ENCODE peak calls at places on chromosomes 16 and 17, in four cellular contexts. P is neural progenitor cell, E is heart left ventricle, V is left ventricle myocardium inferior. J is an unnamed sample.

GRCh38 chr17:50056961-50057330 is 1.0 kb downstream of the ITGA3 start:
- DNase-seq in P (peak; percentile 49), V (no peak), E (peak; percentile 41), J (no peak)

GRCh38 chr17:15341385-15341849 is at the start of gene TEKT3:
- DNase-seq in P (peak; percentile 96), V (peak; percentile 90), E (peak; percentile 93), J (peak; percentile 67)

GRCh38 chr17:34996422-34997029 is 16.2 kb downstream of the LIG3 start:
- DNase-seq in P (no peak), E (no peak), V (no peak), J (no peak)

GRCh38 chr17:61201211-61201610 is 198.4 kb upstream of the TBX2 start:
- DNase-seq in E (no peak), V (no peak), P (no peak), J (no peak)

GRCh38 chr16:86605950-86606349 is 27.6 kb downstream of the FOXL1 start:
- DNase-seq in V (no peak), E (no peak), P (no peak), J (no peak)

GRCh38 chr17:77264617-77265230 is 124.0 kb downstream of the SEC14L1 start:
- DNase-seq in V (no peak), E (no peak), P (no peak), J (no peak)

GRCh38 chr17:75635610-75636202 is 2.5 kb downstream of the SMIM5 start:
- DNase-seq in E (peak; percentile 79), P (no peak), V (peak; percentile 71), J (peak; percentile 32)

GRCh38 chr17:77666480-77666879 is 292.0 kb upstream of the TNRC6C start:
- DNase-seq in E (no peak), P (no peak), V (no peak), J (no peak)

GRCh38 chr17:74212262-74212912 is 984 bp upstream of the TTYH2 start:
- DNase-seq in V (peak; percentile 24), E (peak; percentile 54), P (peak; percentile 34), J (no peak)

GRCh38 chr17:43392397-43392796 is 6.4 kb upstream of the ARL4D start:
- DNase-seq in E (no peak), V (no peak), P (no peak), J (no peak)

GRCh38 chr16:66036775-66037715 is 329.4 kb upstream of the CDH5 start:
- DNase-seq in E (no peak), V (no peak), P (no peak), J (peak; percentile 17)

GRCh38 chr17:70636517-70637133 is 467.3 kb downstream of the KCNJ2 start:
- DNase-seq in E (no peak), V (no peak), P (peak; percentile 42), J (no peak)

GRCh38 chr17:4733073-4733531 is 1.9 kb downstream of the MED11 start:
- DNase-seq in E (peak; percentile 55), P (no peak), V (no peak), J (no peak)

GRCh38 chr17:52986056-52986662 is 827.6 kb upstream of the CA10 start:
- DNase-seq in E (no peak), P (peak; percentile 53), V (no peak), J (no peak)

GRCh38 chr16:85733155-85733838 is 17.6 kb downstream of the C16orf74 start:
- DNase-seq in E (no peak), P (no peak), V (no peak), J (no peak)

GRCh38 chr17:45284176-45285140 is 22.6 kb upstream of the SPATA32 start:
- DNase-seq in V (peak; percentile 75), P (peak; percentile 40), E (peak; percentile 90), J (peak; percentile 78)

GRCh38 chr17:76866774-76867577 is 1.2 kb upstream of the MGAT5B start:
- DNase-seq in P (no peak), V (no peak), E (no peak), J (no peak)

GRCh38 chr17:4004517-4005295 is 40.5 kb upstream of the ATP2A3 start:
- DNase-seq in E (peak; percentile 62), P (peak; percentile 85), V (peak; percentile 46), J (peak; percentile 61)

GRCh38 chr17:27396941-27397340 is 59.3 kb upstream of the KSR1 start:
- DNase-seq in P (no peak), E (no peak), V (no peak), J (no peak)

GRCh38 chr17:7687908-7688807 is at the start of gene WRAP53:
- DNase-seq in E (peak; percentile 99), V (peak; percentile 96), P (peak; percentile 100), J (peak; percentile 98)

GRCh38 chr16:85137323-85138072 is 25.2 kb upstream of the CIBAR2 start:
- DNase-seq in V (peak; percentile 96), P (peak; percentile 25), E (peak; percentile 98), J (peak; percentile 97)

GRCh38 chr17:75881678-75882454 is 3.5 kb upstream of the TRIM47 start:
- DNase-seq in E (no peak), V (no peak), P (no peak), J (no peak)

GRCh38 chr17:48125829-48126612 is 18.5 kb downstream of the SNX11 start:
- DNase-seq in P (no peak), E (no peak), V (no peak), J (no peak)

DNA sequence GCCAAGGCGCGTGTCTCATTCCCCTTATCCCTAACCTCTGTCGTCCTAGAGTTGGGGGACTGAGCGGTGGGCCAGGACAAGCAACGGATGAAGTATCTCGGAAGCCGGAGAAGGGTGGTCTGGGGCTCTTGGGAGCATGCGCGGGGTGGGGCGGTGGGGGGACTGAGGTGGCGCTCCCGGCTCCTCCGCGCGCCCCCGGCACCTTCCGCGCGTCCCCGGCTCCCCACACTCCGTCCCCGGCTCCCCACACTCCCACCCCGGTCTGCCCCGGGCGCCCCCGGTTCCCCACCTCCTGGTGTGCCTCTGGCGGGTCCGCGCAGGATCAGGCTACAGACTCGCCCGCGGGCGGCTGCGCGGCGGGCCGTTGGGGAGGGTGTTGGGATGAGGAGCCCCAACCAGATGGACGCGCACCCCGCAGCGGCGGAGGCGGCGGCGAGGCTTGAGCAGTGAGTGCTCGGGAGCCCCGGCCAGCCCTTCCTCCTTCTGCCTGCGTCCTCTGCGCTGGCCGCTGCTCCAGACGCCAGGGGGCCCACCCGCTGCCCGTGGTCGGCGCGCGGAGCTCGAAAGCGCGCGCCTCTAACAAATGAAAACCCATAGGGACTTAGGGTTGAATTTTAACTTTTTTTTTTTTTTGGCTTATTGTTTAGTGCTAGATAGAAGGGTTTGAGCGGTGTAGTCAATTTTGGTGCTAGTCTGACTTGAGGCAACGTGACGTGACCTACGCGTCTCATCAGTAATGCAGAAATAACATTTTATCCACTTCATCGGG is 5.6 kb upstream of the CRYM start:
- DNase-seq in P (peak; percentile 90), E (peak; percentile 71), V (peak; percentile 49), J (peak; percentile 51)
- TF ChIP-seq CTCF in P (peak; percentile 55), E (peak; percentile 37), V (peak; percentile 66), J (peak; percentile 40)

DNA sequence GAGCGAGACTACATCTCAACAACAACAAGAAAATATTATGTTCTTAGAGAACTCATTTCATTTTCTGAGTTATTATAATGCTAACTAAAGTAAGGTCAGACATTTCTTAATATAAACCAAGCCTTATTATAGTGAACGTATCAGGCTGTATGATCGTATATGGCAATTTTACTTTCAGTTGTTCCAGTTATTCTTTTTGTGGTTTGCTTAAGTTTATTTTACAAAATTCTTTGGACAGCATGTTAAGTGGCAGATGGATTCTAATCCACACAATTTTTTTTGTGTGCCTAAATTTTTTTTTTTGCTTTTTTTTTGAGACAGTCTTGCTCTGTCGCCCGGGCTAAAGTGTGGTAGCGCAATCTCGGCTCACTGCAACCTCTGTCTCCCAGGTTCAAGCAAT is 59.0 kb downstream of the VMP1 start:
- DNase-seq in V (no peak), P (no peak), E (no peak), J (no peak)
- H3K36me3 ChIP-seq in V (peaks cover 27% of the 10 kb centered on the region), P (no peaks in the 10 kb centered on the region), E (no peaks in the 10 kb centered on the region), J (no peaks in the 10 kb centered on the region)

GRCh38 chr16:73064227-73064995 is 16.5 kb upstream of the ZFHX3 start:
- DNase-seq in P (no peak), V (peak; percentile 39), E (peak; percentile 61), J (no peak)

GRCh38 chr16:73064996-73065349 is 17.0 kb upstream of the ZFHX3 start:
- DNase-seq in E (peak; percentile 28), P (no peak), V (no peak), J (no peak)

GRCh38 chr16:73066927-73067670 is 19.2 kb upstream of the ZFHX3 start:
- DNase-seq in V (no peak), E (peak; percentile 35), P (peak; percentile 44), J (no peak)

GRCh38 chr16:73066321-73066926 is 18.5 kb upstream of the ZFHX3 start:
- DNase-seq in E (peak; percentile 42), P (peak; percentile 65), V (no peak), J (no peak)

DNA sequence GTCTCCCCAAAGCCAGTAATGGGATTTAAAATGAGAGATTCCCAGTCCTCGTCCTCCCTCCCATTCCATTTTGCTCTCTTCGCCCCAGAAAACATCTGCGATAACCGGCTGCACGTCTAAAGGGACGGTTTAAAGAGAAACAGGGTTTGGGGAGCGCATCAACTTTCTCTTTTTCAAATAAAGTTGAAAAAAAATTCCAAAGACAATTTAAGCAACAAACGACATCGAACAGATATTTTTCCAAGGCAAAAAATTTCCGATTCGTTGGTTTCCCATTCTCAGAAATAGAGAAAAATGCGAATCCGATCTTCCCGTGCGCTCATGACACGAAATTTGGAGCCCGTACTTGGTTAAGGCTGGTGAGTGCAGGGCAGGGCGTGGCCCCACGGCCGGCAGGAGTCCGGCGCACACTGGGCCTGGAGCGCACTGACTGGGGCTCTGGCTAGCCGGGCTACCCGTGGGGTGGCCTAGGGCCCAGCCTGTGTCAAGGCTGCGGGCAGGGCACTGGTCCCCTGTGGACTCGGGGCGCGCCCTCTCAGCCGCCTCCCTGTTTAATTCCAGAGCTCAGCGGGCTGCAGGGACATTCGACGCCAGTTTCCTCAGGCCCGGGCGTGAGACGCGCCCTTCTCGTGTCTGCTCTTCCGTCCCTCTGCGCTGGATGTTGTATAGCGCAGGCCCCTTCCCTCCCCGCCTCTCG is 17.8 kb upstream of the ZFHX3 start:
- DNase-seq in P (peak; percentile 66), V (peak; percentile 58), E (peak; percentile 72), J (no peak)
- H3K4me3 ChIP-seq in P (peak overlapping the region; percentile 42), V (peak overlapping the region; percentile 61), E (peak overlapping the region; percentile 22), J (no peak overlapping the region)

GRCh38 chr17:19747159-19747719 is 859 bp downstream of the ALDH3A1 start:
- DNase-seq in P (no peak), V (no peak), E (no peak), J (no peak)

GRCh38 chr17:19746517-19746916 is 1.6 kb downstream of the ALDH3A1 start:
- DNase-seq in P (no peak), E (no peak), V (no peak), J (no peak)

GRCh38 chr17:19744492-19744891 is 3.6 kb downstream of the ALDH3A1 start:
- DNase-seq in P (no peak), E (no peak), V (no peak), J (no peak)

GRCh38 chr17:19743101-19744100 is 4.7 kb downstream of the ALDH3A1 start:
- DNase-seq in E (no peak), V (no peak), P (no peak), J (no peak)

DNA sequence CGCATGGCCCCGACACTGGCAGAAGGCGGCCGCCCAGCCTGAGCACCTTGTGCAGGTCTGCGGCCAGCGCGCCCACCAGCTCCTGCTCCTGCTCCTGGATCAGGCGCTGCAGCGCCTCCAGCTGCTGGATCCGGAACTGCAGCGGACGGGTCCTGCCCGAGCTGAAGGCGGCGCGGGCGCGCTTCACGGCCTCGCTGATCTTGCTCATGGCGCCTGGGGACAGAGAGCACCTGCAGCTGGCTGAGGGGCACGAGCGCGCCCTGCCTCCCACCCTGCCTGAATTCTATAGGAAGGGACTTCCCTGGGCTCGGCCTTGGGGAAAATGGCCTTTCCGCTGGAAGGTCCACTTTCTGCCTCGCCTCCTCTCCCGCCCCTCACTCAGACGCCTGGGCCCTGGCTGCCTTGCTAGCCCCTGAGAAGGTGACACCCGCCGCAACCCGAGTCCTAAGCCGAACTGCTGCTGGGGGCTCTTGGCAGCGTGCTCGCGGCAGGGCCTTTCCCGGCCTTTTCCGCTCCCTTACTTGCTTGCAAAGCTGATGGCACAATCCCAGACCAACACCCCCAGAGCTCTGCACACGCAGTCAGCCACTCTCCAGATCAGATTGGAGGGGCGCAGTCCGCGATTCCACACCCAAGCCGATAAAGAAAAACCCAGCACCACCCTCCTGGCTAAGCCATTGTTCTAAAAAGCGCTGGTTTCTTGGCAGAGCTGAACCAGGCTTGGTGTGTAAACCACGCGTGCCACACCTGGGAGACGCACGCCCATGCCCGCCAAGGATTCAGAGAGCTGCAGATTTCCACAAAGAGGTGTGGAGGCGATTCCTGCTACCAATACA is 3.0 kb downstream of the ALDH3A1 start:
- DNase-seq in P (peak; percentile 95), V (peak; percentile 92), E (peak; percentile 92), J (peak; percentile 91)
- TF ChIP-seq CTCF in P (peak; percentile 82), V (peak; percentile 96), E (peak; percentile 92), J (peak; percentile 83)

J was measured in right lobe of liver.